ENCODE peak calls at places on chromosome 7, in six cellular contexts. R is heart left ventricle, E is upper lobe of right lung, G is A673, Y is heart right ventricle, P is cardiac muscle cell. C is an unnamed sample.

GRCh38 chr7:111752022-111752582 is 189.8 kb upstream of the IMMP2L start:
- DNase-seq in R (peak; percentile 71), E (peak; percentile 73), G (peak; percentile 75), Y (peak; percentile 53), P (peak; percentile 63), C (peak; percentile 76)

GRCh38 chr7:12016439-12016838 is 184.4 kb upstream of the THSD7A start:
- DNase-seq in R (no peak), E (no peak), G (no peak), Y (no peak), P (no peak), C (no peak)

GRCh38 chr7:45890902-45891461 is 2.7 kb downstream of the IGFBP1 start:
- DNase-seq in R (no peak), E (no peak), G (peak; percentile 52), Y (no peak), P (peak; percentile 45), C (peak; percentile 49)

GRCh38 chr7:23299770-23300300 is 696 bp downstream of the MALSU1 start:
- DNase-seq in R (no peak), E (no peak), G (peak; percentile 28), Y (no peak), P (no peak), C (no peak)

GRCh38 chr7:90669492-90669891 is 73.4 kb downstream of the CDK14 start:
- DNase-seq in R (no peak), E (no peak), G (no peak), Y (no peak), P (no peak), C (no peak)

GRCh38 chr7:73364006-73364728 is 36.2 kb downstream of the FKBP6 start:
- DNase-seq in R (no peak), E (no peak), G (peak; percentile 29), Y (no peak), P (no peak), C (no peak)

GRCh38 chr7:106566672-106567071 is 94.3 kb downstream of the CCDC71L start:
- DNase-seq in R (no peak), E (no peak), G (no peak), Y (no peak), P (no peak), C (no peak)

GRCh38 chr7:98284335-98285036 is 3.0 kb downstream of the BRI3 start:
- DNase-seq in R (peak; percentile 90), E (peak; percentile 93), G (no peak), Y (peak; percentile 81), P (no peak), C (no peak)

GRCh38 chr7:116955340-116955739 is 2.0 kb downstream of the ST7 start:
- DNase-seq in R (no peak), E (no peak), G (no peak), Y (no peak), P (no peak), C (no peak)

GRCh38 chr7:155254018-155254417 is 43.7 kb upstream of the INSIG1 start:
- DNase-seq in R (no peak), E (no peak), G (no peak), Y (no peak), P (no peak), C (no peak)

GRCh38 chr7:106824458-106824857 is 40.6 kb upstream of the PIK3CG start:
- DNase-seq in R (no peak), E (no peak), G (no peak), Y (no peak), P (no peak), C (no peak)

GRCh38 chr7:100471021-100471420 is 7.0 kb upstream of the SPACDR start:
- DNase-seq in R (no peak), E (no peak), G (no peak), Y (no peak), P (no peak), C (no peak)

GRCh38 chr7:152313879-152314604 is 121.8 kb downstream of the KMT2C start:
- DNase-seq in R (no peak), E (no peak), G (peak; percentile 96), Y (peak; percentile 62), P (peak; percentile 7), C (no peak)

GRCh38 chr7:66110861-66111260 is 3.8 kb upstream of the CRCP start:
- DNase-seq in R (no peak), E (no peak), G (no peak), Y (no peak), P (no peak), C (no peak)

GRCh38 chr7:108618056-108618455 is 48.4 kb downstream of the DNAJB9 start:
- DNase-seq in R (no peak), E (no peak), G (no peak), Y (no peak), P (no peak), C (no peak)

GRCh38 chr7:80060218-80060806 is 74.3 kb upstream of the GNAI1 start:
- DNase-seq in R (no peak), E (no peak), G (peak; percentile 77), Y (no peak), P (peak; percentile 49), C (peak; percentile 38)

GRCh38 chr7:50962962-50963374 is 180.3 kb upstream of the GRB10 start:
- DNase-seq in R (peak; percentile 86), E (peak; percentile 81), G (no peak), Y (peak; percentile 84), P (no peak), C (peak; percentile 25)

DNA sequence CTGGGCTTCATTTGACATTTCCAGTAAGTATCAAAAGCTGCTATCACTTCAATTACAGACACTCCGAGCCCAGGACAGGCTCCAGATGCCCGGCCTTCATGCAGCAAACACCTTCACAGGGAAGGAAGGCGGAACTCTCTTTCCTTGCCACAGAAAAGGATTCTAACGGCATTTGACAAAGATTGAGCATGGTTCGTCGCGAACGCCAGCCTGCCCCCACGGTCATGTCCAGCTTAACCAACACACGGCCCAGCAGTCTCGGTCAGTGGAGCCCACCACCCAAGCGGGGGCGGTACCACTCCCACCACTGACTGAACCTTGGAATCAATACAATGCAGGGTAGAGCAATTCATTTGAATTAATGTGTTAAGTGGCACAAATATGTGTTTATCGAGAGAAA is 607.2 kb downstream of the DNAJB6 start:
- DNase-seq in R (no peak), E (no peak), G (no peak), Y (no peak), P (no peak), C (no peak)
- H3K9me3 ChIP-seq in R (peaks cover 18% of the 10 kb centered on the region), E (no peaks in the 10 kb centered on the region), G (peaks cover 22% of the 10 kb centered on the region), Y (no peaks in the 10 kb centered on the region), P (no peaks in the 10 kb centered on the region), C (peaks cover 9% of the 10 kb centered on the region)

DNA sequence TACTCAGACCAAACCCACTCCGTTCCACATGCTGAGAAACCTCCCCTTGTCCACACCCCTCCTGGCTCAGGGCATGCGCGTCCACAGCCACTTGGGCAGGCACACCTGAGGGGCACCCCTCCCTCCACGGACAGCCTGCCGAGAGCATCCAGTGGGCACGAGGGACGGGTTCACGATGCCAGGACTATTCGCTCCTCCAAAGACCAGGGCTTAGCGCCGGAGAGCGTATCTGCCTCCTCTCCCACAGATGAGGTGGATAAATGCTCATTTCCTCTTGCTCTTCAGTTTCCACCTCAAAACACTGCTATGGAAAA is 204.4 kb downstream of the DNAJB6 start:
- DNase-seq in R (no peak), E (peak; percentile 43), G (no peak), Y (no peak), P (no peak), C (no peak)
- H3K9me3 ChIP-seq in R (no peaks in the 10 kb centered on the region), E (no peaks in the 10 kb centered on the region), G (no peaks in the 10 kb centered on the region), Y (no peaks in the 10 kb centered on the region), P (no peaks in the 10 kb centered on the region), C (no peaks in the 10 kb centered on the region)

GRCh38 chr7:26212921-26213718 is 11.6 kb downstream of the CBX3 start:
- DNase-seq in R (no peak), E (no peak), G (no peak), Y (no peak), P (no peak), C (no peak)
- H3K9me3 ChIP-seq in R (no peaks in the 10 kb centered on the region), E (no peaks in the 10 kb centered on the region), G (no peaks in the 10 kb centered on the region), Y (no peaks in the 10 kb centered on the region), P (no peaks in the 10 kb centered on the region), C (no peaks in the 10 kb centered on the region)

GRCh38 chr7:150516956-150517355 is 2.3 kb downstream of the GIMAP7 start:
- DNase-seq in R (no peak), E (no peak), G (no peak), Y (no peak), P (no peak), C (no peak)

GRCh38 chr7:150513758-150514157 is 914 bp upstream of the GIMAP7 start:
- DNase-seq in R (no peak), E (no peak), G (no peak), Y (no peak), P (no peak), C (no peak)

GRCh38 chr7:150514748-150515222 is at the start of gene GIMAP7:
- DNase-seq in R (no peak), E (no peak), G (no peak), Y (peak; percentile 38), P (no peak), C (no peak)

GRCh38 chr7:150515248-150515647 is 576 bp downstream of the GIMAP7 start:
- DNase-seq in R (no peak), E (no peak), G (no peak), Y (no peak), P (no peak), C (no peak)

DNA sequence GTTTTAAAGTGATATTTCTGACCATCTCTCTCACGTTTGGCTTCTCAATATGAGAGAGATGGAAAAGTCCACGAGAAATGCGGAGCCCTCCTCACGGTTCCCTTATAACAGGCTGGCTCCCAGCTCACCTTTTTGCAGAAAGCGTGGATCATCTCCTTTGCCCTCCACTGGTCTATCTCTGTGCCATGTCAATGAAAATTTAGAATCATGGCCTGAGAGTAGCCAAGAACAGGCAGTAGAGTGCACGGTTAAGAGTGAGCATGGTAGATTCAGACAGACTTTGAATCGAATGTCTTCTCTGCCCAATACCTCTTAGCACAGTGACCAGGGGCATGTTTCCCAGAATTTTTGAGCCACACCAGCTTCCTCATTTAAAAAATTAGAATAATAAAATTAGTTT is 1.1 kb downstream of the GIMAP7 start:
- DNase-seq in R (no peak), E (no peak), G (no peak), Y (no peak), P (no peak), C (no peak)
- H3K9me3 ChIP-seq in R (no peaks in the 10 kb centered on the region), E (no peaks in the 10 kb centered on the region), G (no peaks in the 10 kb centered on the region), Y (no peaks in the 10 kb centered on the region), P (no peaks in the 10 kb centered on the region), C (no peaks in the 10 kb centered on the region)

GRCh38 chr7:158546626-158547025 is 41.0 kb downstream of the PTPRN2 start:
- DNase-seq in R (no peak), E (no peak), G (no peak), Y (no peak), P (no peak), C (no peak)

GRCh38 chr7:158546214-158546613 is 41.4 kb downstream of the PTPRN2 start:
- DNase-seq in R (no peak), E (no peak), G (no peak), Y (no peak), P (no peak), C (no peak)

GRCh38 chr7:158548726-158549125 is 38.9 kb downstream of the PTPRN2 start:
- DNase-seq in R (no peak), E (no peak), G (no peak), Y (no peak), P (no peak), C (no peak)

GRCh38 chr7:158549176-158549833 is 38.3 kb downstream of the PTPRN2 start:
- DNase-seq in R (peak; percentile 73), E (no peak), G (peak; percentile 47), Y (peak; percentile 47), P (no peak), C (peak; percentile 62)

GRCh38 chr7:158547817-158548216 is 39.8 kb downstream of the PTPRN2 start:
- DNase-seq in R (no peak), E (no peak), G (no peak), Y (no peak), P (no peak), C (no peak)
- H3K9me3 ChIP-seq in R (no peaks in the 10 kb centered on the region), E (no peaks in the 10 kb centered on the region), G (no peaks in the 10 kb centered on the region), Y (no peaks in the 10 kb centered on the region), P (no peaks in the 10 kb centered on the region), C (no peaks in the 10 kb centered on the region)

C was measured in neural progenitor cell.